ENCODE peak calls at places on chromosomes 6 and 20, in four cellular contexts. Z is A172, G is NCI-H1092 treated with DMSO at 0.1 percent for 48 hours, L is stomach. H is an unnamed sample.

GRCh38 chr6:125749112-125749863 is at the start of gene HEY2:
- DNase-seq in Z (peak), G (peak), L (peak), H (peak)

GRCh38 chr6:44162876-44163625 is 4.4 kb downstream of the CAPN11 start:
- DNase-seq in Z (no peak), L (no peak), G (no peak), H (no peak)

GRCh38 chr6:16544521-16544920 is 216.7 kb downstream of the ATXN1 start:
- DNase-seq in Z (no peak), L (no peak), G (no peak), H (no peak)

GRCh38 chr6:3340891-3341290 is 82.1 kb downstream of the PSMG4 start:
- DNase-seq in G (no peak), Z (no peak), L (no peak), H (no peak)

GRCh38 chr20:35251613-35251940 is 25.1 kb downstream of the MMP24 start:
- DNase-seq in L (no peak), Z (no peak), G (no peak), H (no peak)

GRCh38 chr6:7050911-7051779 is 56.6 kb upstream of the RREB1 start:
- DNase-seq in L (peak), G (no peak), Z (peak), H (no peak)

GRCh38 chr6:71287038-71287437 is 1.6 kb upstream of the OGFRL1 start:
- DNase-seq in Z (no peak), L (no peak), G (no peak), H (peak)

GRCh38 chr6:20569000-20569610 is 34.8 kb downstream of the CDKAL1 start:
- DNase-seq in G (no peak), L (no peak), Z (peak), H (peak)

GRCh38 chr20:47272893-47273590 is 83.5 kb downstream of the ZMYND8 start:
- DNase-seq in G (peak), L (peak), Z (peak), H (peak)

GRCh38 chr6:126307859-126308258 is 32.1 kb upstream of the CENPW start:
- DNase-seq in Z (peak), L (no peak), G (no peak), H (peak)

GRCh38 chr6:134063121-134063965 is 10.9 kb upstream of the SLC2A12 start:
- DNase-seq in G (peak), L (no peak), Z (no peak), H (no peak)

GRCh38 chr6:42217523-42218367 is at the start of gene MRPS10:
- DNase-seq in L (peak), Z (peak), G (peak), H (peak)

GRCh38 chr6:84269947-84270733 is 42.7 kb upstream of the CEP162 start:
- DNase-seq in G (no peak), L (no peak), Z (no peak), H (no peak)

GRCh38 chr6:132648356-132648755 is 10.6 kb downstream of the TAAR1 start:
- DNase-seq in G (no peak), L (no peak), Z (peak), H (no peak)

GRCh38 chr20:48843125-48843806 is 15.5 kb upstream of the PREX1 start:
- DNase-seq in G (no peak), L (no peak), Z (no peak), H (no peak)

GRCh38 chr20:34579191-34579661 is 20.7 kb downstream of the MAP1LC3A start:
- DNase-seq in Z (peak), G (no peak), L (peak), H (peak)

GRCh38 chr20:40276291-40276690 is 412.7 kb downstream of the MAFB start:
- DNase-seq in G (no peak), Z (no peak), L (no peak), H (no peak)

GRCh38 chr6:70282906-70283461 is 19.9 kb downstream of the COL9A1 start:
- DNase-seq in Z (no peak), G (no peak), L (no peak), H (no peak)

GRCh38 chr6:161038229-161039003 is 46.8 kb downstream of the MAP3K4 start:
- DNase-seq in L (no peak), G (no peak), Z (peak), H (no peak)